ENCODE peak calls at places on chromosomes 11 and 22, in ten cellular contexts. One of them, this sample, is unnamed.

GRCh38 chr11:130522284-130522961 is 74.0 kb downstream of the ADAMTS15 start:
- DNase-seq in endothelial cell of umbilical vein: peak
- DNase-seq in HCT116: peak
- DNase-seq in stomach: peak
- DNase-seq in sigmoid colon: peak
- DNase-seq in spleen: no peak
- DNase-seq in breast epithelium: peak
- DNase-seq in prostate gland: peak
- DNase-seq in transverse colon: peak
- DNase-seq in suprapubic skin: peak
- DNase-seq in this sample: peak

GRCh38 chr11:2277933-2278523 is 7.6 kb upstream of the ASCL2 start:
- DNase-seq in endothelial cell of umbilical vein: no peak
- DNase-seq in HCT116: no peak
- DNase-seq in stomach: no peak
- DNase-seq in sigmoid colon: peak
- DNase-seq in spleen: no peak
- DNase-seq in breast epithelium: peak
- DNase-seq in prostate gland: no peak
- DNase-seq in transverse colon: no peak
- DNase-seq in suprapubic skin: no peak
- DNase-seq in this sample: peak

GRCh38 chr11:2458321-2458720 is 13.5 kb downstream of the KCNQ1 start:
- DNase-seq in endothelial cell of umbilical vein: no peak
- DNase-seq in HCT116: no peak
- DNase-seq in stomach: no peak
- DNase-seq in sigmoid colon: no peak
- DNase-seq in spleen: no peak
- DNase-seq in breast epithelium: no peak
- DNase-seq in prostate gland: no peak
- DNase-seq in transverse colon: no peak
- DNase-seq in suprapubic skin: no peak
- DNase-seq in this sample: no peak

GRCh38 chr22:35582861-35583670 is 34.1 kb downstream of the MB start:
- DNase-seq in endothelial cell of umbilical vein: peak
- DNase-seq in HCT116: peak
- DNase-seq in stomach: peak
- DNase-seq in sigmoid colon: peak
- DNase-seq in spleen: peak
- DNase-seq in breast epithelium: peak
- DNase-seq in prostate gland: peak
- DNase-seq in transverse colon: peak
- DNase-seq in suprapubic skin: no peak
- DNase-seq in this sample: peak

GRCh38 chr11:38672445-38672844 is 2074.4 kb upstream of the RAG2 start:
- DNase-seq in endothelial cell of umbilical vein: no peak
- DNase-seq in HCT116: no peak
- DNase-seq in stomach: no peak
- DNase-seq in sigmoid colon: no peak
- DNase-seq in spleen: no peak
- DNase-seq in breast epithelium: no peak
- DNase-seq in prostate gland: no peak
- DNase-seq in transverse colon: no peak
- DNase-seq in suprapubic skin: no peak
- DNase-seq in this sample: no peak

GRCh38 chr11:66333896-66334604 is 2.2 kb downstream of the RIN1 start:
- DNase-seq in endothelial cell of umbilical vein: no peak
- DNase-seq in HCT116: no peak
- DNase-seq in stomach: no peak
- DNase-seq in sigmoid colon: no peak
- DNase-seq in spleen: peak
- DNase-seq in breast epithelium: no peak
- DNase-seq in prostate gland: no peak
- DNase-seq in transverse colon: no peak
- DNase-seq in suprapubic skin: no peak
- DNase-seq in this sample: peak

GRCh38 chr11:123211981-123212380 is 16.9 kb upstream of the CLMP start:
- DNase-seq in endothelial cell of umbilical vein: no peak
- DNase-seq in HCT116: no peak
- DNase-seq in stomach: no peak
- DNase-seq in sigmoid colon: no peak
- DNase-seq in spleen: no peak
- DNase-seq in breast epithelium: no peak
- DNase-seq in prostate gland: no peak
- DNase-seq in transverse colon: no peak
- DNase-seq in suprapubic skin: no peak
- DNase-seq in this sample: peak

GRCh38 chr11:88849368-88849767 is 216.4 kb downstream of the GRM5 start:
- DNase-seq in endothelial cell of umbilical vein: no peak
- DNase-seq in HCT116: no peak
- DNase-seq in stomach: no peak
- DNase-seq in sigmoid colon: no peak
- DNase-seq in spleen: no peak
- DNase-seq in breast epithelium: no peak
- DNase-seq in prostate gland: no peak
- DNase-seq in transverse colon: no peak
- DNase-seq in suprapubic skin: no peak
- DNase-seq in this sample: no peak

DNA sequence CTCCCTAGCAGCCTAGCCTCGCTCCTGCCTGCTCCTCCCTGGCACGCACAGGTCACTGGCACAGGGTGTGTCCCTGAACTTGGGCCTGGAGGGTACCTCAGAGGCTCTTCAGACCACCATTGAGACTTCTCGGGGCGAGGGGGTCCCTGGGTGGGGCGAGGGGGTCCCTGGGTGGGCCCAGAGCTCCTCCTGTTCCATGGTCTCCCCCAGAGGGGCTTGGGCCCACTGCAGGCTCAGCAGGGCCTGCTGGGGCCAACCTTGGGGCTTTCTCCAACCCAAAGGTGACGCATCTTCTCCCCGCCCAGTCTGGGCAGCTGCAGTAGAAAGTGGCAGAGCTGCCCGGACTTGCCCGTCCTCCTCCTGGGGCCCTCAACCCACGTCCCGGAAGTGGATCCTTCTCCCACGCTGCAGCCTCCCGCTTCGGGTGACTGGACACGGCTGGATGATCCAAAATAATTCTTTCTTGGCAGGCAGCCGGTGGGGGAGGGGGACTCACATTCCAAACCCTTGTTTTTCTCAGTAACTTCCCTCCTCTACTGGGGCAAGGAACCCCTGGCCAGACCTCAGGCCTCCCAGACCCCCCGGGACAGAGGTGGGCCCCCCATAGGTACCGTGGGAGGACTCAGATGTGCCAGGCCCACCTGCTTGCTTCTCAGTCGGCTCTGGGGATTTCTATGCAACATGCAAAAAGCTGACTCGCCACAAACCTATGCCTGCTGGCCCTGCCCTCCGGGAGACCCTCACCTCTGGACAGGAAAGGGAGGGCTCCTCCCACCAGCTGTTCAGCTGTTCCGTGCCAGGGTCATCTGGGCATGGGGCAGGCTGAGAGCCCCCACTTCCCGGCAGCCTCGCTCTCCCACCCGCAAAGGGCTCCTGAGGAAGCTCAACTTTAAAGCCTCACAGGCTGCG is 1.5 kb downstream of the PLXNB2 start:
- DNase-seq in endothelial cell of umbilical vein: peak
- DNase-seq in HCT116: peak
- DNase-seq in stomach: peak
- DNase-seq in sigmoid colon: peak
- DNase-seq in spleen: no peak
- DNase-seq in breast epithelium: peak
- DNase-seq in prostate gland: peak
- DNase-seq in transverse colon: peak
- DNase-seq in suprapubic skin: peak
- DNase-seq in this sample: peak
- TF ChIP-seq POLR2AphosphoS5 in endothelial cell of umbilical vein: peak
- TF ChIP-seq POLR2AphosphoS5 in HCT116: peak
- TF ChIP-seq POLR2AphosphoS5 in stomach: peak
- TF ChIP-seq POLR2AphosphoS5 in sigmoid colon: no peak
- TF ChIP-seq POLR2AphosphoS5 in spleen: peak
- TF ChIP-seq POLR2AphosphoS5 in breast epithelium: peak
- TF ChIP-seq POLR2AphosphoS5 in prostate gland: peak
- TF ChIP-seq POLR2AphosphoS5 in transverse colon: peak
- TF ChIP-seq POLR2AphosphoS5 in suprapubic skin: peak
- TF ChIP-seq POLR2AphosphoS5 in this sample: no peak

GRCh38 chr11:1202776-1203504 is 19.9 kb upstream of the MUC5B start:
- DNase-seq in endothelial cell of umbilical vein: peak
- DNase-seq in HCT116: peak
- DNase-seq in stomach: peak
- DNase-seq in sigmoid colon: peak
- DNase-seq in spleen: peak
- DNase-seq in breast epithelium: no peak
- DNase-seq in prostate gland: peak
- DNase-seq in transverse colon: peak
- DNase-seq in suprapubic skin: peak
- DNase-seq in this sample: peak
- TF ChIP-seq CTCF in endothelial cell of umbilical vein: peak
- TF ChIP-seq CTCF in HCT116: peak
- TF ChIP-seq CTCF in stomach: peak
- TF ChIP-seq CTCF in sigmoid colon: peak
- TF ChIP-seq CTCF in spleen: peak
- TF ChIP-seq CTCF in breast epithelium: peak
- TF ChIP-seq CTCF in prostate gland: peak
- TF ChIP-seq CTCF in transverse colon: peak
- TF ChIP-seq CTCF in suprapubic skin: peak
- TF ChIP-seq CTCF in this sample: peak

GRCh38 chr11:496834-497564 is 10.0 kb downstream of the RNH1 start:
- DNase-seq in endothelial cell of umbilical vein: no peak
- DNase-seq in HCT116: no peak
- DNase-seq in stomach: no peak
- DNase-seq in sigmoid colon: no peak
- DNase-seq in spleen: no peak
- DNase-seq in breast epithelium: no peak
- DNase-seq in prostate gland: no peak
- DNase-seq in transverse colon: no peak
- DNase-seq in suprapubic skin: no peak
- DNase-seq in this sample: peak

GRCh38 chr11:499201-500076 is 7.6 kb downstream of the RNH1 start:
- DNase-seq in endothelial cell of umbilical vein: no peak
- DNase-seq in HCT116: no peak
- DNase-seq in stomach: no peak
- DNase-seq in sigmoid colon: no peak
- DNase-seq in spleen: no peak
- DNase-seq in breast epithelium: no peak
- DNase-seq in prostate gland: no peak
- DNase-seq in transverse colon: no peak
- DNase-seq in suprapubic skin: no peak
- DNase-seq in this sample: no peak

GRCh38 chr11:495537-495931 is 11.5 kb downstream of the RNH1 start:
- DNase-seq in endothelial cell of umbilical vein: peak
- DNase-seq in HCT116: no peak
- DNase-seq in stomach: no peak
- DNase-seq in sigmoid colon: no peak
- DNase-seq in spleen: no peak
- DNase-seq in breast epithelium: no peak
- DNase-seq in prostate gland: no peak
- DNase-seq in transverse colon: no peak
- DNase-seq in suprapubic skin: no peak
- DNase-seq in this sample: no peak

GRCh38 chr11:498297-499181 is 8.5 kb downstream of the RNH1 start:
- DNase-seq in endothelial cell of umbilical vein: no peak
- DNase-seq in HCT116: no peak
- DNase-seq in stomach: no peak
- DNase-seq in sigmoid colon: no peak
- DNase-seq in spleen: no peak
- DNase-seq in breast epithelium: no peak
- DNase-seq in prostate gland: no peak
- DNase-seq in transverse colon: no peak
- DNase-seq in suprapubic skin: no peak
- DNase-seq in this sample: no peak

DNA sequence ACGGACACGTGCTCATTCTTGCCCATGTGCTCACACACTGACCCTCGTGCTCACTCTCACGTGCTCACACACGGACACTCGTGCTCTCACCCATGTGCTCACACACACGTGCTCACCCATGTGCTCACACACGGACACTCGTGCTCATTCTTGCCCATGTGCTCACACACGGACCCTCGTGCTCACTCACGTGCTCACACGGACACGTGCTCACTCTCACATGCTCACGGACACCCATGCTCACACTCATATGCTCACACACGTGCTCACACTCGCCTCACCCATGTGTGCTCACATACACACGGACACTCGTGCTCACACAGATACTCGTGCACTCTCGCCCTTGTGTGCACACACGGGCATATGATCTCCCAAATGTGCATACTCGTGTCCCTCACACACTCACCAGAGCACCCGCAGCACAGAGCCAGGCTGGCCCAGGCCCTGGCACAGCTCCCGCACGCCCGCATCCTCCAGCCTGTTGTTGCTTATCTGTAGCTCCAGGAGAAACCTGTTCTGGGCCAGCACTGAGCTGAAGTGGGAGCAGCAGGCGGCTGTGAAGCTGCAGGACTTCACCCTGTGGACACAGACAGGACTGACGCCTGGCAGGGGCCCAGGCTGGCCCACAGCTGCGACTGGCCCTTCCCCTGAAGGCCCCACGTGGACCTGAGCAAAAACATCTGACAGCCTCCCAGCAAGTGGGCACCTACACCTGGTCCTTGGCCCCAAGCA is 9.3 kb downstream of the RNH1 start:
- DNase-seq in endothelial cell of umbilical vein: no peak
- DNase-seq in HCT116: no peak
- DNase-seq in stomach: no peak
- DNase-seq in sigmoid colon: no peak
- DNase-seq in spleen: no peak
- DNase-seq in breast epithelium: no peak
- DNase-seq in prostate gland: no peak
- DNase-seq in transverse colon: no peak
- DNase-seq in suprapubic skin: no peak
- DNase-seq in this sample: no peak
- TF ChIP-seq POLR2AphosphoS5 in endothelial cell of umbilical vein: no peak
- TF ChIP-seq POLR2AphosphoS5 in HCT116: no peak
- TF ChIP-seq POLR2AphosphoS5 in stomach: no peak
- TF ChIP-seq POLR2AphosphoS5 in sigmoid colon: no peak
- TF ChIP-seq POLR2AphosphoS5 in spleen: no peak
- TF ChIP-seq POLR2AphosphoS5 in breast epithelium: no peak
- TF ChIP-seq POLR2AphosphoS5 in prostate gland: no peak
- TF ChIP-seq POLR2AphosphoS5 in transverse colon: no peak
- TF ChIP-seq POLR2AphosphoS5 in suprapubic skin: no peak
- TF ChIP-seq POLR2AphosphoS5 in this sample: no peak

DNA sequence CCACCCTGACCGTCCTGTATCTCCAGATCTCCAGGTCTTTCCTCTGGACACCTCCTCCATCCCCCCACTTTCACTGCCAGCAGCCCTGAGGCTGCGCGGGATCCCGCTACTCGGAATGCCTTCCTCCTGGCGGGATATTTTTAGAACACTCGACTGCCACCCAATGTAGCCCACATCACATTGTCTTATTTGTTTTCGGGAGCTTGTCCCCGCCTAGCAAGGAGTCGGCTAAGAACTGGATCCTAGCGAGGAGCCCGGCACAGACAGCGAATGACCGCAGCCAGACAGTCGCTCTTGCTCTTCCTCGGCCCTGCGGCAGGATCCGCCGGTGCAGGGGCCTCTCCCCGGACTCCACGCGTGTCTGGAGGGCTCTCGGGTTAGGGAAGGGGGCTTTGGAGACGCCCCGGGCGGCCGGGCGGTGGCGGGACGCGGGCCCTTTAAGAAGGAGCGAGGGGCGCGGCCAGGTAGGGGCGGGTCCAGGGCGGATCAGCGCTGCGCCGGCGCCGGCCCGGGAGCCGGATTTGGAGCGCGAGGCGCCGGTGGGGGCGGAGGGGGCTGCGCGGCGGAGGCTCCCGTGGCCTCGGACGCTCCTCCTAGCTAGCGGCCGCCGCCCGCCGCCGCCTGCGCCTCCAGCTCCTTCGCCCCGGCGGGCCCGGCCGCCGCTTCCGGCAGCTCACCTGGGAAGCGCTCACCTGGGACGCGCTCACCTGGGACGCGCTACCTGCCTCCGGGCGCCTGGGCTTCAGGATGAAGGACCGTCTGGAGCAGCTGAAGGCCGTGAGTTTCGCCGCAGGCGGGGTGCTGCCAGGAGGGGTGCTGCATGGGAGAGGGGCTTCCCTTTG is at the start of gene STX3:
- DNase-seq in endothelial cell of umbilical vein: peak
- DNase-seq in HCT116: peak
- DNase-seq in stomach: peak
- DNase-seq in sigmoid colon: peak
- DNase-seq in spleen: peak
- DNase-seq in breast epithelium: peak
- DNase-seq in prostate gland: peak
- DNase-seq in transverse colon: peak
- DNase-seq in suprapubic skin: peak
- DNase-seq in this sample: peak
- TF ChIP-seq CTCF in endothelial cell of umbilical vein: no peak
- TF ChIP-seq CTCF in HCT116: no peak
- TF ChIP-seq CTCF in stomach: no peak
- TF ChIP-seq CTCF in sigmoid colon: no peak
- TF ChIP-seq CTCF in spleen: no peak
- TF ChIP-seq CTCF in breast epithelium: no peak
- TF ChIP-seq CTCF in prostate gland: no peak
- TF ChIP-seq CTCF in transverse colon: no peak
- TF ChIP-seq CTCF in suprapubic skin: no peak
- TF ChIP-seq CTCF in this sample: no peak

This sample was measured in GM23338.